ENCODE peak calls at places on chromosomes 16 and 17, in nine cellular contexts. O, U, D, X, C, P, G, L and E are unnamed samples.
A peak's percentile ranks its signal among the peaks of the same experiment; 100 is the strongest.

GRCh38 chr17:83050651-83051422 is 28.6 kb upstream of the METRNL start:
- DNase-seq in D (peak; percentile 66), P (no peak), U (peak; percentile 60), G (peak; percentile 74), X (no peak), C (peak; percentile 63), L (peak; percentile 62), O (no peak), E (no peak)

GRCh38 chr17:80861360-80861861 is 130.2 kb upstream of the CHMP6 start:
- DNase-seq in C (no peak), U (no peak), P (no peak), G (no peak), L (no peak), O (no peak), X (no peak), D (no peak), E (no peak)

GRCh38 chr17:83083368-83084201 is 4.2 kb downstream of the METRNL start:
- DNase-seq in D (no peak), L (no peak), O (no peak), U (peak; percentile 83), C (peak; percentile 80), X (peak; percentile 87), G (no peak), P (no peak), E (no peak)

GRCh38 chr17:81129289-81129688 is 36.0 kb upstream of the PVALEF start:
- DNase-seq in U (no peak), D (no peak), P (no peak), G (no peak), L (no peak), O (no peak), C (peak; percentile 80), X (no peak), E (peak; percentile 50)

GRCh38 chr17:69523252-69523861 is 108.9 kb downstream of the MAP2K6 start:
- DNase-seq in O (no peak), C (peak; percentile 79), L (no peak), P (peak; percentile 21), G (peak; percentile 64), U (peak; percentile 37), X (no peak), D (peak; percentile 54), E (peak; percentile 58)

GRCh38 chr16:84947996-84948854 is 63.1 kb downstream of the ZDHHC7 start:
- DNase-seq in C (no peak), G (no peak), L (no peak), D (no peak), O (no peak), P (no peak), U (peak; percentile 55), X (no peak), E (no peak)

GRCh38 chr16:60203525-60204124 is 1469.5 kb upstream of the GOT2 start:
- DNase-seq in O (no peak), U (peak; percentile 5), P (no peak), L (no peak), X (no peak), C (no peak), G (no peak), D (no peak), E (peak; percentile 26)

GRCh38 chr16:24135624-24136296 is 120.4 kb upstream of the CACNG3 start:
- DNase-seq in U (no peak), X (no peak), L (no peak), C (peak; percentile 60), D (no peak), G (no peak), P (no peak), O (no peak), E (peak; percentile 41)

GRCh38 chr17:2369551-2370210 is 31.2 kb downstream of the MNT start:
- DNase-seq in O (no peak), D (no peak), P (no peak), C (peak; percentile 89), X (no peak), G (no peak), U (peak; percentile 93), L (no peak), E (peak; percentile 62)

GRCh38 chr16:15055141-15056053 is 477 bp downstream of the NTAN1 start:
- DNase-seq in P (peak; percentile 54), L (peak; percentile 84), G (peak; percentile 69), D (no peak), O (peak; percentile 79), C (no peak), U (no peak), X (no peak), E (peak; percentile 11)

GRCh38 chr17:59361386-59361785 is 29.9 kb downstream of the YPEL2 start:
- DNase-seq in O (no peak), U (no peak), C (no peak), G (no peak), X (peak; percentile 85), P (no peak), L (no peak), D (no peak), E (no peak)

GRCh38 chr17:7308625-7309433 is 1.4 kb downstream of the EIF5A start:
- DNase-seq in U (peak; percentile 88), G (peak; percentile 93), X (no peak), P (peak; percentile 86), C (peak; percentile 94), D (peak; percentile 88), L (no peak), O (no peak), E (peak; percentile 77)

GRCh38 chr17:4344926-4345325 is 21.5 kb downstream of the UBE2G1 start:
- DNase-seq in L (no peak), X (no peak), D (no peak), G (no peak), U (no peak), C (no peak), P (no peak), O (no peak), E (no peak)

GRCh38 chr16:21301168-21301894 is 23.2 kb upstream of the CRYM start:
- DNase-seq in P (peak; percentile 61), X (peak; percentile 21), C (peak; percentile 92), U (peak; percentile 91), G (peak; percentile 93), O (peak; percentile 86), D (peak; percentile 84), L (peak; percentile 74), E (peak; percentile 75)

GRCh38 chr16:90044111-90044551 is 24.9 kb upstream of the DBNDD1 start:
- DNase-seq in L (no peak), P (no peak), D (no peak), U (no peak), G (peak; percentile 60), X (no peak), C (peak; percentile 29), O (no peak), E (no peak)

GRCh38 chr16:90041896-90042473 is 22.7 kb upstream of the DBNDD1 start:
- DNase-seq in D (no peak), U (peak; percentile 26), G (no peak), O (no peak), P (no peak), C (no peak), X (no peak), L (no peak), E (no peak)

GRCh38 chr16:90040152-90041023 is 21.1 kb upstream of the DBNDD1 start:
- DNase-seq in X (no peak), P (no peak), G (no peak), L (no peak), C (no peak), D (no peak), O (no peak), U (peak; percentile 47), E (no peak)

GRCh38 chr16:90043526-90043925 is 24.3 kb upstream of the DBNDD1 start:
- DNase-seq in G (no peak), P (no peak), D (no peak), O (no peak), C (no peak), X (no peak), U (peak; percentile 23), L (no peak), E (no peak)

DNA sequence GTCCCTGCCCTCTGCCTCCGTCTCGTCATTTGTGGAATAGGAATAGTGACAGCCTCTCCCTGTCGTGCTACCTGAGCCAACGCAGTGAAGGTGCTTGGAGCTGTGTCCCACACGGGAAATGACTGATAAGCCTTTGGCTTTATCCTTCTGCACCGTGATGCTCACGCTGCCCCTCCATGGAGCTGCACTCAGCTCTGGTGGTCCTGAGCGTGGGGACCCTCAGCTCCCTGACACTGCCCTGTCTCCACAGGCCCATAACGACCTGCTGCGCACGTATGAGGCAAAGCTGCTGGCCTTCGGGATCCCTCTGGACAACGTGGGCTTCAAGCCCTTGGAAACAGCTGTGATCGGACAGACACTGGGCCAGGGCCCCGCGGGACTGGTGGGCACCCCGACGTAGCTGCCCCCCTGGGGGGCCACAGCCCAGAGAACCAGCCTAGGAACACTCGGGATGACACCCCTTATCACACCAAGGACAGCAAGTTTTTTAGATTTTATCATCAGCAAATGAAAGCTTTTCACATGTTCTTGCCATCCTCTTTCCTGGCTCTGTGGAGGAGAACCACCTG is 23.8 kb upstream of the DBNDD1 start:
- DNase-seq in U (peak; percentile 34), L (no peak), O (no peak), D (no peak), P (no peak), G (no peak), C (no peak), X (no peak), E (no peak)
- H3K4me3 ChIP-seq in U (no peak overlapping the region), L (no peak overlapping the region), O (no peak overlapping the region), D (no peak overlapping the region), P (no peak overlapping the region), G (no peak overlapping the region), C (no peak overlapping the region), X (no peak overlapping the region), E (no peak overlapping the region)

GRCh38 chr17:49556183-49556943 is 19.3 kb upstream of the NXPH3 start:
- DNase-seq in L (peak; percentile 88), D (peak; percentile 80), O (peak; percentile 85), P (peak; percentile 64), C (peak; percentile 99), U (peak; percentile 97), X (no peak), G (peak; percentile 79), E (peak; percentile 88)
- H3K4me3 ChIP-seq in L (no peak overlapping the region), D (no peak overlapping the region), O (no peak overlapping the region), P (no peak overlapping the region), C (no peak overlapping the region), U (no peak overlapping the region), X (no peak overlapping the region), G (no peak overlapping the region), E (no peak overlapping the region)

GRCh38 chr16:46962629-46963028 is 10.8 kb downstream of the DNAJA2 start:
- DNase-seq in G (no peak), D (no peak), L (no peak), P (no peak), X (no peak), C (no peak), U (no peak), O (no peak), E (no peak)
- H3K4me3 ChIP-seq in G (no peak overlapping the region), D (no peak overlapping the region), L (no peak overlapping the region), P (no peak overlapping the region), X (no peak overlapping the region), C (no peak overlapping the region), U (no peak overlapping the region), O (no peak overlapping the region), E (no peak overlapping the region)

DNA sequence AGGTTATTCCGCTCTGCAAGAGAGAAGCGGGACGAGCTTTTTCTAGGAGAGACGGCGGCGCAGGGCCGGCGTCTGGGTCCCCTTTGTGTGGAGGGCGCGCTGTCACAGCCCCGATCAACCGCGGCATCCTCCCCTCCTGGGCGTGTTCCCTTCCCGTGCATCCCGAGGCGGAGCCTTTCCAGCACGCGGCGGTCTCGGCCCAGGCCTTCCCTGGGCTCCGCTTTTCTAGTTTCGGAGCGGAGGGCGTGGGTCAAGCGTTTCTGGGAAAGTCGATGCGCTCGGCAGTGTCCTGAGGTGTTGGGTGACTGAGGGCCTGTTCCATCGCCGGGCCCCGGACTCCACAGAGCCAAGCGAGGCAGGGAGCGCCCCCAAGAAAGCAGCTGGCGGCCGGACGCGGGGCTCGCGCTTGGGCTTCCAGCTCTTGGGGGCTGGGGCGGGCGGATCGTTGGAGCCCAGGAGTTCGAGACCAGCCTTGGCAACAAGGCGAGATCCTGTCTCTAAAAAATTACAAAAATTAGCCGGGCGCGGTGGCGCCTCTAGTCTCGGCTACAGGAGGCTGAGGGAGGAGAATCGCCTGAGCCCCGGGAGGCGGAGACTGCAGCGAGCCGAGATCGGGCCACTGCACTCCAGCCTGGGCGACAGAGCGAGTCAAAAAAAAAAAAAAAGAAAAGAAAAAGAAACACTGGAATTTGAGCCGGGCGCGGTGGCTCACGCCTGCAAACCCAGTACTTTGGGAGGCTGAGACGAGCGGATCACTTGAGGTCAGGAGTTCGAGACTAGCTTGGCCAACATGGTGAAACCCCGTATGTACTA is 825 bp downstream of the IFT140 start:
- DNase-seq in U (no peak), L (no peak), X (peak; percentile 21), O (no peak), D (no peak), C (no peak), G (no peak), P (no peak), E (no peak)
- H3K4me3 ChIP-seq in U (peak overlapping the region; percentile 65), L (peak overlapping the region; percentile 63), X (peak overlapping the region; percentile 78), O (peak overlapping the region; percentile 99), D (no peak overlapping the region), C (peak overlapping the region; percentile 90), G (peak overlapping the region; percentile 39), P (peak overlapping the region; percentile 64), E (peak overlapping the region; percentile 58)